ENCODE peak calls at places on chromosome 21, in four cellular contexts. H is left ventricle myocardium inferior, T is T47D, Q is NCI-H82. W is an unnamed sample.

GRCh38 chr21:45834821-45835293 is 146.7 kb upstream of the COL6A1 start:
- DNase-seq in H (no peak), Q (no peak), T (no peak), W (no peak)

GRCh38 chr21:45992311-45993209 is 11.0 kb downstream of the COL6A1 start:
- DNase-seq in T (no peak), Q (no peak), H (peak), W (peak)

GRCh38 chr21:45254557-45254930 is 33.2 kb downstream of the POFUT2 start:
- DNase-seq in Q (no peak), H (no peak), T (no peak), W (no peak)

GRCh38 chr21:33308586-33309490 is 15.9 kb upstream of the IFNAR1 start:
- DNase-seq in Q (peak), T (no peak), H (no peak), W (no peak)

GRCh38 chr21:37032877-37033471 is 26.5 kb downstream of the RIPPLY3 start:
- DNase-seq in H (no peak), T (no peak), Q (no peak), W (no peak)

GRCh38 chr21:42525228-42525604 is 11.6 kb downstream of the SLC37A1 start:
- DNase-seq in H (no peak), T (peak), Q (no peak), W (no peak)

GRCh38 chr21:42846221-42846620 is 33.1 kb downstream of the WDR4 start:
- DNase-seq in Q (no peak), H (peak), T (no peak), W (no peak)

GRCh38 chr21:32331444-32332305 is 33.0 kb downstream of the MRAP start:
- DNase-seq in H (no peak), Q (no peak), T (no peak), W (no peak)

GRCh38 chr21:33433425-33434114 is 30.4 kb downstream of the IFNGR2 start:
- DNase-seq in Q (no peak), H (no peak), T (no peak), W (no peak)

GRCh38 chr21:25639922-25640670 is 1.0 kb downstream of the JAM2 start:
- DNase-seq in H (peak), T (peak), Q (peak), W (peak)

GRCh38 chr21:34845521-34846213 is 176.9 kb downstream of the CLIC6 start:
- DNase-seq in H (no peak), T (peak), Q (no peak), W (no peak)

GRCh38 chr21:31733521-31734149 is 1.7 kb upstream of the SCAF4 start:
- DNase-seq in Q (peak), H (no peak), T (no peak), W (no peak)

GRCh38 chr21:41121785-41122415 is 46.1 kb upstream of the BACE2 start:
- DNase-seq in T (peak), Q (peak), H (peak), W (peak)

GRCh38 chr21:18153063-18153462 is 91.6 kb upstream of the CHODL start:
- DNase-seq in Q (no peak), H (no peak), T (no peak), W (peak)

GRCh38 chr21:16285646-16286223 is 556.0 kb downstream of the USP25 start:
- DNase-seq in T (no peak), H (no peak), Q (no peak), W (no peak)

GRCh38 chr21:26840206-26840605 is 5.0 kb downstream of the ADAMTS1 start:
- DNase-seq in H (no peak), T (no peak), Q (no peak), W (no peak)

GRCh38 chr21:42423197-42423675 is 19.5 kb downstream of the UBASH3A start:
- DNase-seq in H (no peak), T (no peak), Q (no peak), W (no peak)

GRCh38 chr21:36757246-36757645 is 58.3 kb downstream of the SIM2 start:
- DNase-seq in T (peak), Q (peak), H (no peak), W (no peak)

W was measured in heart left ventricle.